ENCODE peak calls at places on chromosomes 4 and X, in ten cellular contexts. One of them, this sample, is unnamed.

GRCh38 chrX:98362630-98363029 is 1478.9 kb downstream of the RPA4 start:
- DNase-seq in HepG2: no peak
- DNase-seq in IMR-90: no peak
- DNase-seq in fibroblast of lung: no peak
- DNase-seq in heart right ventricle: no peak
- DNase-seq in epithelial cell of esophagus: no peak
- DNase-seq in A549: no peak
- DNase-seq in CD8-positive, alpha-beta T cell: no peak
- DNase-seq in cardiac fibroblast: no peak
- DNase-seq in upper lobe of right lung: no peak
- DNase-seq in this sample: no peak

GRCh38 chr4:148618856-148619255 is 176.6 kb upstream of the NR3C2 start:
- DNase-seq in epithelial cell of esophagus: no peak
- DNase-seq in A549: no peak
- DNase-seq in fibroblast of lung: peak
- DNase-seq in IMR-90: peak
- DNase-seq in heart right ventricle: no peak
- DNase-seq in cardiac fibroblast: no peak
- DNase-seq in upper lobe of right lung: no peak
- DNase-seq in HepG2: no peak
- DNase-seq in CD8-positive, alpha-beta T cell: no peak
- DNase-seq in this sample: peak

GRCh38 chr4:181960384-181960783 is 282.8 kb upstream of the TENM3 start:
- DNase-seq in HepG2: no peak
- DNase-seq in CD8-positive, alpha-beta T cell: no peak
- DNase-seq in heart right ventricle: no peak
- DNase-seq in epithelial cell of esophagus: peak
- DNase-seq in A549: no peak
- DNase-seq in fibroblast of lung: no peak
- DNase-seq in cardiac fibroblast: no peak
- DNase-seq in upper lobe of right lung: no peak
- DNase-seq in IMR-90: no peak
- DNase-seq in this sample: no peak

GRCh38 chrX:131735127-131735526 is 191.3 kb downstream of the OR13H1 start:
- DNase-seq in epithelial cell of esophagus: peak
- DNase-seq in A549: no peak
- DNase-seq in IMR-90: no peak
- DNase-seq in HepG2: no peak
- DNase-seq in upper lobe of right lung: no peak
- DNase-seq in heart right ventricle: no peak
- DNase-seq in fibroblast of lung: no peak
- DNase-seq in CD8-positive, alpha-beta T cell: no peak
- DNase-seq in cardiac fibroblast: no peak
- DNase-seq in this sample: no peak

GRCh38 chrX:82218361-82218760 is 1016.5 kb downstream of the SH3BGRL start:
- DNase-seq in upper lobe of right lung: no peak
- DNase-seq in cardiac fibroblast: no peak
- DNase-seq in epithelial cell of esophagus: peak
- DNase-seq in heart right ventricle: no peak
- DNase-seq in fibroblast of lung: peak
- DNase-seq in A549: peak
- DNase-seq in CD8-positive, alpha-beta T cell: no peak
- DNase-seq in IMR-90: peak
- DNase-seq in HepG2: peak
- DNase-seq in this sample: peak

GRCh38 chrX:69503835-69504625 is at the start of gene NALF2:
- DNase-seq in upper lobe of right lung: peak
- DNase-seq in heart right ventricle: peak
- DNase-seq in IMR-90: peak
- DNase-seq in fibroblast of lung: peak
- DNase-seq in CD8-positive, alpha-beta T cell: no peak
- DNase-seq in cardiac fibroblast: peak
- DNase-seq in A549: peak
- DNase-seq in epithelial cell of esophagus: peak
- DNase-seq in HepG2: peak
- DNase-seq in this sample: no peak

GRCh38 chr4:136505020-136505419 is 1027.3 kb downstream of the PCDH18 start:
- DNase-seq in heart right ventricle: no peak
- DNase-seq in HepG2: no peak
- DNase-seq in IMR-90: no peak
- DNase-seq in fibroblast of lung: peak
- DNase-seq in upper lobe of right lung: no peak
- DNase-seq in epithelial cell of esophagus: peak
- DNase-seq in CD8-positive, alpha-beta T cell: no peak
- DNase-seq in cardiac fibroblast: no peak
- DNase-seq in A549: peak
- DNase-seq in this sample: peak

GRCh38 chr4:88613417-88613875 is 21.2 kb downstream of the HERC3 start:
- DNase-seq in upper lobe of right lung: no peak
- DNase-seq in CD8-positive, alpha-beta T cell: peak
- DNase-seq in fibroblast of lung: peak
- DNase-seq in epithelial cell of esophagus: no peak
- DNase-seq in IMR-90: no peak
- DNase-seq in heart right ventricle: no peak
- DNase-seq in HepG2: no peak
- DNase-seq in A549: no peak
- DNase-seq in cardiac fibroblast: no peak
- DNase-seq in this sample: no peak

GRCh38 chrX:68945081-68945602 is 116.3 kb downstream of the EFNB1 start:
- DNase-seq in fibroblast of lung: no peak
- DNase-seq in CD8-positive, alpha-beta T cell: no peak
- DNase-seq in upper lobe of right lung: no peak
- DNase-seq in epithelial cell of esophagus: no peak
- DNase-seq in heart right ventricle: no peak
- DNase-seq in cardiac fibroblast: no peak
- DNase-seq in IMR-90: no peak
- DNase-seq in A549: no peak
- DNase-seq in HepG2: no peak
- DNase-seq in this sample: no peak

GRCh38 chr4:173647902-173648301 is 117.9 kb upstream of the HAND2 start:
- DNase-seq in fibroblast of lung: no peak
- DNase-seq in cardiac fibroblast: no peak
- DNase-seq in heart right ventricle: no peak
- DNase-seq in CD8-positive, alpha-beta T cell: no peak
- DNase-seq in A549: no peak
- DNase-seq in upper lobe of right lung: no peak
- DNase-seq in IMR-90: no peak
- DNase-seq in HepG2: no peak
- DNase-seq in epithelial cell of esophagus: no peak
- DNase-seq in this sample: no peak

GRCh38 chrX:48961585-48962091 is 4.2 kb upstream of the OTUD5 start:
- DNase-seq in upper lobe of right lung: no peak
- DNase-seq in heart right ventricle: no peak
- DNase-seq in CD8-positive, alpha-beta T cell: no peak
- DNase-seq in HepG2: peak
- DNase-seq in epithelial cell of esophagus: no peak
- DNase-seq in cardiac fibroblast: peak
- DNase-seq in IMR-90: peak
- DNase-seq in A549: no peak
- DNase-seq in fibroblast of lung: no peak
- DNase-seq in this sample: no peak

GRCh38 chr4:148443550-148444295 is 1.5 kb upstream of the NR3C2 start:
- DNase-seq in heart right ventricle: peak
- DNase-seq in HepG2: no peak
- DNase-seq in CD8-positive, alpha-beta T cell: peak
- DNase-seq in upper lobe of right lung: peak
- DNase-seq in cardiac fibroblast: no peak
- DNase-seq in epithelial cell of esophagus: peak
- DNase-seq in fibroblast of lung: peak
- DNase-seq in IMR-90: no peak
- DNase-seq in A549: no peak
- DNase-seq in this sample: no peak

GRCh38 chr4:165009493-165010227 is 22.1 kb upstream of the TRIM60 start:
- DNase-seq in IMR-90: no peak
- DNase-seq in epithelial cell of esophagus: no peak
- DNase-seq in fibroblast of lung: no peak
- DNase-seq in upper lobe of right lung: no peak
- DNase-seq in CD8-positive, alpha-beta T cell: no peak
- DNase-seq in heart right ventricle: no peak
- DNase-seq in HepG2: no peak
- DNase-seq in cardiac fibroblast: no peak
- DNase-seq in A549: no peak
- DNase-seq in this sample: no peak

GRCh38 chr4:177573487-177573886 is 131.2 kb upstream of the AGA start:
- DNase-seq in fibroblast of lung: peak
- DNase-seq in HepG2: no peak
- DNase-seq in CD8-positive, alpha-beta T cell: no peak
- DNase-seq in cardiac fibroblast: peak
- DNase-seq in heart right ventricle: no peak
- DNase-seq in IMR-90: peak
- DNase-seq in upper lobe of right lung: no peak
- DNase-seq in A549: peak
- DNase-seq in epithelial cell of esophagus: peak
- DNase-seq in this sample: peak

GRCh38 chr4:146333187-146333894 is 119.0 kb downstream of the REELD1 start:
- DNase-seq in A549: peak
- DNase-seq in IMR-90: peak
- DNase-seq in epithelial cell of esophagus: peak
- DNase-seq in upper lobe of right lung: no peak
- DNase-seq in CD8-positive, alpha-beta T cell: no peak
- DNase-seq in heart right ventricle: no peak
- DNase-seq in HepG2: peak
- DNase-seq in fibroblast of lung: peak
- DNase-seq in cardiac fibroblast: peak
- DNase-seq in this sample: no peak

GRCh38 chr4:15197005-15197404 is 194.7 kb downstream of the CPEB2 start:
- DNase-seq in upper lobe of right lung: no peak
- DNase-seq in CD8-positive, alpha-beta T cell: no peak
- DNase-seq in cardiac fibroblast: peak
- DNase-seq in A549: peak
- DNase-seq in heart right ventricle: peak
- DNase-seq in IMR-90: peak
- DNase-seq in epithelial cell of esophagus: peak
- DNase-seq in HepG2: peak
- DNase-seq in fibroblast of lung: peak
- DNase-seq in this sample: no peak

GRCh38 chrX:153766871-153767673 is 3.0 kb downstream of the PLXNB3 start:
- DNase-seq in IMR-90: no peak
- DNase-seq in heart right ventricle: no peak
- DNase-seq in upper lobe of right lung: peak
- DNase-seq in A549: no peak
- DNase-seq in cardiac fibroblast: no peak
- DNase-seq in fibroblast of lung: no peak
- DNase-seq in epithelial cell of esophagus: no peak
- DNase-seq in CD8-positive, alpha-beta T cell: no peak
- DNase-seq in HepG2: no peak
- DNase-seq in this sample: no peak
- TF ChIP-seq CTCF in IMR-90: no peak
- TF ChIP-seq CTCF in heart right ventricle: no peak
- TF ChIP-seq CTCF in upper lobe of right lung: no peak
- TF ChIP-seq CTCF in A549: no peak
- TF ChIP-seq CTCF in cardiac fibroblast: no peak
- TF ChIP-seq CTCF in fibroblast of lung: no peak
- TF ChIP-seq CTCF in epithelial cell of esophagus: no peak
- TF ChIP-seq CTCF in CD8-positive, alpha-beta T cell: no peak
- TF ChIP-seq CTCF in HepG2: no peak
- TF ChIP-seq CTCF in this sample: no peak

GRCh38 chr4:20431422-20432014 is 179.8 kb downstream of the SLIT2 start:
- DNase-seq in upper lobe of right lung: no peak
- DNase-seq in fibroblast of lung: peak
- DNase-seq in HepG2: no peak
- DNase-seq in A549: no peak
- DNase-seq in cardiac fibroblast: peak
- DNase-seq in IMR-90: no peak
- DNase-seq in heart right ventricle: no peak
- DNase-seq in CD8-positive, alpha-beta T cell: no peak
- DNase-seq in epithelial cell of esophagus: no peak
- DNase-seq in this sample: no peak
- H3K4me3 ChIP-seq in upper lobe of right lung: no peak
- H3K4me3 ChIP-seq in fibroblast of lung: no peak
- H3K4me3 ChIP-seq in HepG2: no peak
- H3K4me3 ChIP-seq in A549: no peak
- H3K4me3 ChIP-seq in cardiac fibroblast: no peak
- H3K4me3 ChIP-seq in IMR-90: no peak
- H3K4me3 ChIP-seq in heart right ventricle: no peak
- H3K4me3 ChIP-seq in CD8-positive, alpha-beta T cell: no peak
- H3K4me3 ChIP-seq in epithelial cell of esophagus: no peak
- H3K4me3 ChIP-seq in this sample: no peak

DNA sequence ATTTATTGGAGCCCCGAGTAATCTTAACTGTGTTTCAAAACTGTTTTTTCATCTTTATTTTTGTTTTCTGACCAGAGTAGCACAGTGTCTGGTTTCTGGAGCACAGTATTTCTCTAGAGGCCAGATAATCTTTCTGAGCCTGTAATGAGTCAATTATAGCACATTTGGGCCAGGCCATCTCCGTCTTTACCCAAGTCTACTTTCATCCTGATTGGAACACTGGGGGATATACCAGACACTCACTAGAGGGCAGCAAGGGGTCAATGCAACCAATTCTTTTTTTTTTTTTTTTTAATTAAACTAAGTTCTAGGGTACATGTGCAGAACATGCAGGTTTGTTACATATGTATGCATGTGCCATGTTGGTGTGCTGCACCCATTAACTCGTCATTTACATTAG is 282.0 kb downstream of the ARHGAP24 start:
- DNase-seq in CD8-positive, alpha-beta T cell: no peak
- DNase-seq in HepG2: no peak
- DNase-seq in fibroblast of lung: peak
- DNase-seq in cardiac fibroblast: peak
- DNase-seq in upper lobe of right lung: no peak
- DNase-seq in A549: peak
- DNase-seq in IMR-90: peak
- DNase-seq in epithelial cell of esophagus: peak
- DNase-seq in heart right ventricle: peak
- DNase-seq in this sample: no peak
- TF ChIP-seq CTCF in CD8-positive, alpha-beta T cell: no peak
- TF ChIP-seq CTCF in HepG2: peak
- TF ChIP-seq CTCF in fibroblast of lung: peak
- TF ChIP-seq CTCF in cardiac fibroblast: peak
- TF ChIP-seq CTCF in upper lobe of right lung: peak
- TF ChIP-seq CTCF in A549: peak
- TF ChIP-seq CTCF in IMR-90: peak
- TF ChIP-seq CTCF in epithelial cell of esophagus: peak
- TF ChIP-seq CTCF in heart right ventricle: peak
- TF ChIP-seq CTCF in this sample: peak

DNA sequence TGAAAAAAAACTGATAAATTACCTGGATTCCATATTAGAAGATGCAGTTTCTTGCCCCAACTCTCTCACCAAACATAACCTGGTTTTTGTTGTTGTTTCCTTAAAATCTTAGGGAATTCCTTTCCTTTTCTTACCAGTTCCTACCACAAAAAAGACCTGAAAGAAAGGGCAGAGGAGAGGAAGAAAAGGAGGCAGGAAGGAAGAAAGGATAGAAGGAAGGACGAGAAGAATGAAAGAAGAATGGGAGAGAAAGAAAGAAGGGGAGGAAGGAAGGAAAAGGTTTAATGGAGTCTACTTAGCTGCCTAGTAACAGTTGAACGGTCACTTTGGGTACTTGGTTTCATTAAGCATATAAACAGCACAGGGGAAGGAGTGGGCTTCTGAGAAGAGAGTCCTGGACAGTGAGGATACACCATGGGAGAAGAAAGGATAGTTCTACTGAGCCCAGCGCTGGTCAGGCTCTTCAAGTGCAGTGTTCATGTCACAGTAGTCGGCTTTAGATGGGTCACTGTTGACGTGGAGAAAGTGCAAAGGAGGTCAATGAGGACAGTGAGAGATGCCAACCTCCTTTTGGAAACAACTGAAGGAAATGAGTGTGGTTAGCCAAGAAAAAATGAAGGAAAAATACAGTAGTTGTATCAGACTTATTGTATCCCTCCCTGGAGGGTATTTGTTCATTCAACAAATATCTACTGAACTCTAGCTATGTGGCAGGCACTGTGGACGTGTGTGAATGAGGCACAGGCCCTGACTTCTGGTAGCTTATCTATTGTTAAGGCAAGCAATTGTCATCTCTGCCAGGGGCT is 1.1 kb upstream of the CHIC2 start:
- DNase-seq in heart right ventricle: no peak
- DNase-seq in CD8-positive, alpha-beta T cell: no peak
- DNase-seq in A549: no peak
- DNase-seq in epithelial cell of esophagus: peak
- DNase-seq in upper lobe of right lung: no peak
- DNase-seq in cardiac fibroblast: peak
- DNase-seq in fibroblast of lung: peak
- DNase-seq in IMR-90: no peak
- DNase-seq in HepG2: no peak
- DNase-seq in this sample: no peak
- H3K4me3 ChIP-seq in heart right ventricle: no peak
- H3K4me3 ChIP-seq in CD8-positive, alpha-beta T cell: peak
- H3K4me3 ChIP-seq in A549: peak
- H3K4me3 ChIP-seq in epithelial cell of esophagus: no peak
- H3K4me3 ChIP-seq in upper lobe of right lung: peak
- H3K4me3 ChIP-seq in cardiac fibroblast: no peak
- H3K4me3 ChIP-seq in fibroblast of lung: peak
- H3K4me3 ChIP-seq in IMR-90: no peak
- H3K4me3 ChIP-seq in HepG2: peak
- H3K4me3 ChIP-seq in this sample: no peak